ENCODE peak calls at places on chromosomes 3 and 15, in six cellular contexts. I is NCI-H345; R is upper lobe of left lung; M is GM23248; L is GM13976; H is stimulated activated CD4-positive, alpha-beta T cell treated with anti-CD3 and anti-CD28 coated beads, Interleukin-1b, Interleukin-23, amount 100 ng/mL, for 1 hour. V is an unnamed sample.

GRCh38 chr3:102447272-102447671 is 12.5 kb downstream of the ZPLD1 start:
- DNase-seq in I (no peak), R (no peak), M (peak; percentile 4), L (no peak), H (no peak), V (no peak)

GRCh38 chr3:67288707-67289106 is 290.6 kb downstream of the KBTBD8 start:
- DNase-seq in I (no peak), R (no peak), M (no peak), L (no peak), H (no peak), V (no peak)

GRCh38 chr3:184022323-184022722 is 4.6 kb upstream of the ABCC5 start:
- DNase-seq in I (no peak), R (no peak), M (peak; percentile 10), L (no peak), H (no peak), V (no peak)

GRCh38 chr15:22888120-22888859 is 49.8 kb downstream of the NIPA2 start:
- DNase-seq in I (no peak), R (no peak), M (peak; percentile 99), L (no peak), H (no peak), V (no peak)

GRCh38 chr3:52434491-52435115 is 10.3 kb downstream of the SEMA3G start:
- DNase-seq in I (no peak), R (no peak), M (no peak), L (no peak), H (no peak), V (no peak)

GRCh38 chr3:156605686-156606605 is 51.0 kb upstream of the SSR3 start:
- DNase-seq in I (no peak), R (peak; percentile 90), M (peak; percentile 91), L (peak; percentile 30), H (no peak), V (no peak)

GRCh38 chr15:67999320-68000100 is 54.6 kb upstream of the PIAS1 start:
- DNase-seq in I (no peak), R (no peak), M (peak; percentile 14), L (no peak), H (no peak), V (no peak)

GRCh38 chr3:49028673-49029562 is at the start of gene IMPDH2:
- DNase-seq in I (peak; percentile 92), R (peak; percentile 93), M (peak; percentile 98), L (peak; percentile 92), H (peak; percentile 84), V (peak; percentile 53)

GRCh38 chr3:39147711-39148115 is 5.7 kb downstream of the CSRNP1 start:
- DNase-seq in I (no peak), R (no peak), M (peak; percentile 49), L (no peak), H (no peak), V (no peak)